ENCODE peak calls at places on chromosome 22, in five cellular contexts. M, D, E, A and Y are unnamed samples.

GRCh38 chr22:37769056-37769455 is 38.7 kb upstream of the GCAT start:
- DNase-seq in M (no peak), D (no peak), E (no peak), A (no peak), Y (no peak)

GRCh38 chr22:29302681-29303465 is 3.6 kb upstream of the GAS2L1 start:
- DNase-seq in M (no peak), D (peak; percentile 21), E (no peak), A (no peak), Y (no peak)

GRCh38 chr22:21042978-21043855 is 2.5 kb upstream of the LRRC74B start:
- DNase-seq in M (peak; percentile 24), D (no peak), E (peak; percentile 75), A (no peak), Y (no peak)

GRCh38 chr22:22425366-22425765 is 83.2 kb downstream of the ZNF280B start:
- DNase-seq in M (no peak), D (no peak), E (no peak), A (no peak), Y (no peak)

GRCh38 chr22:42939941-42940653 is 74.9 kb downstream of the PACSIN2 start:
- DNase-seq in M (peak; percentile 69), D (no peak), E (no peak), A (peak; percentile 90), Y (peak; percentile 90)

GRCh38 chr22:39725351-39726035 is 154.9 kb downstream of the CACNA1I start:
- DNase-seq in M (no peak), D (no peak), E (no peak), A (no peak), Y (no peak)

GRCh38 chr22:22941831-22942510 is 54.4 kb downstream of the IGLL5 start:
- DNase-seq in M (no peak), D (no peak), E (no peak), A (no peak), Y (no peak)

GRCh38 chr22:38062782-38063181 is 5.6 kb downstream of the PICK1 start:
- DNase-seq in M (no peak), D (no peak), E (no peak), A (no peak), Y (no peak)

GRCh38 chr22:39467390-39467901 is 10.6 kb downstream of the MGAT3 start:
- DNase-seq in M (no peak), D (peak; percentile 0), E (no peak), A (no peak), Y (no peak)

GRCh38 chr22:19663821-19664325 is 50.4 kb upstream of the SEPTIN5 start:
- DNase-seq in M (no peak), D (peak; percentile 29), E (peak; percentile 82), A (peak; percentile 74), Y (peak; percentile 64)

GRCh38 chr22:19658967-19659804 is 55.1 kb upstream of the SEPTIN5 start:
- DNase-seq in M (no peak), D (no peak), E (no peak), A (no peak), Y (no peak)

GRCh38 chr22:19663286-19663815 is 51.0 kb upstream of the SEPTIN5 start:
- DNase-seq in M (peak; percentile 59), D (no peak), E (no peak), A (peak; percentile 88), Y (peak; percentile 83)

GRCh38 chr22:19659805-19660345 is 54.4 kb upstream of the SEPTIN5 start:
- DNase-seq in M (no peak), D (no peak), E (no peak), A (no peak), Y (no peak)

DNA sequence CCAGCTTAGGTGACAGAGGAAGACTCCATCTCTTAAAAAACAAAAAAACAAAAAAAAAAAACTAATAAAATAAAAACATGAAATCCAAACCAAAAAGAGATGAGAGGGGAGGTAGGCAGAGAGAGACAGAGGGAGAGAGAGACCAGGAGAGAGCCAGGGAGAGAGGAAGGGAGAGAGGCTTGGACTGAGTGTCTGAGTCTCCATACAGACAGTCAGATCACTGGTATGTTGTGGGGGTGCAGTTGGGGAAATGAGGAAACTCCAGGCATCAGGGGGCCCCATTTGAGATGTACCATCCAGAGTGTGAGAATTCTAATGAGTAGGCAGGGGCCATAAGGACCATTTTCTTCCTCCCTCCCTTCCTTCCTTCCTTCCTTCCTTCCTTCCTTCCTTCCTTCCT is 53.1 kb upstream of the SEPTIN5 start:
- DNase-seq in M (no peak), D (no peak), E (peak; percentile 30), A (no peak), Y (no peak)
- TF ChIP-seq CTCF in M (no peak), D (no peak), E (no peak), A (no peak), Y (no peak)

DNA sequence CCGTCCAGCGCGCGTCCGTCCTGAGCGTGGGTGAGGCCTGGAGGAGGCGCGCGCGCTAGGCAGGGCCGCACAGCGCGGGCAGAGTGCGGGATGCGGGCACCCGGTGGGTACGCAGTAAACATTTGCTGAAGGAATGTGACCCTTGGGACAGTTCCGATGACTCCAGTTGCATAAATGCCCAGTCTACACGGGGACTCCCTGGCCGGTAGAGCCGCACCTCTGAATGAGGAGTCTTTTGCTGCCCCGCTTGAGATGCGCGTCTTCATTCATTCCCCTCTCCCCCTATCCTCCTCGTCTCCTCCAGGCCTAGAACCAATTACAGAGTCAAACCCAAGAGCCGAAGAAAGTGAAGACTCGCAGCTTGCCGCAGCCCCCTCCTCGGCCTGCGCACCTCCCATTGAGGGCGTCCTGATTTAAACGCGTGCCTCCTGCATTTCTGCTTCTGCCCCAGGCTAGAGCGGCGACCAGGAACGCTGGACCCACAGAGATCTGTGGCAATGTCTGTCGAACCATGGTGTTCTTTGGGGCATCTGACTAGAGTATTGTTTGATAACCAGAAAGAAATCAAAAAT is 731 bp upstream of the CHKB start:
- DNase-seq in M (no peak), D (peak; percentile 63), E (no peak), A (no peak), Y (no peak)
- H2AFZ ChIP-seq in M (peak overlapping the region; percentile 93), D (peak overlapping the region; percentile 69), E (peak overlapping the region; percentile 77), A (peak overlapping the region; percentile 83), Y (peak overlapping the region; percentile 78)

GRCh38 chr22:44722611-44723010 is 20.6 kb downstream of the PRR5 start:
- DNase-seq in M (no peak), D (no peak), E (no peak), A (no peak), Y (no peak)
- TF ChIP-seq CTCF in M (no peak), D (no peak), E (no peak), A (no peak), Y (no peak)

GRCh38 chr22:36411589-36412258 is 24.0 kb upstream of the MYH9 start:
- DNase-seq in M (no peak), D (no peak), E (no peak), A (no peak), Y (no peak)
- H2AFZ ChIP-seq in M (no peak overlapping the region), D (no peak overlapping the region), E (no peak overlapping the region), A (no peak overlapping the region), Y (no peak overlapping the region)

GRCh38 chr22:46541536-46541935 is 4.1 kb upstream of the CELSR1 start:
- DNase-seq in M (no peak), D (no peak), E (no peak), A (no peak), Y (no peak)
- TF ChIP-seq CTCF in M (no peak), D (no peak), E (no peak), A (no peak), Y (no peak)

GRCh38 chr22:45604239-45604711 is 67.4 kb upstream of the ATXN10 start:
- DNase-seq in M (no peak), D (no peak), E (no peak), A (peak; percentile 75), Y (peak; percentile 72)
- H2AFZ ChIP-seq in M (no peak overlapping the region), D (no peak overlapping the region), E (no peak overlapping the region), A (no peak overlapping the region), Y (no peak overlapping the region)